ENCODE peak calls at places on chromosomes 6 and 20, in seven cellular contexts. O, Q, N, L, F, C and U are unnamed samples.

GRCh38 chr20:62286493-62287064 is 16.2 kb upstream of the ADRM1 start:
- DNase-seq in O (no peak), Q (no peak), N (no peak), F (no peak), C (no peak), L (no peak), U (no peak)

GRCh38 chr20:5078399-5078958 is 41.3 kb downstream of the PCNA start:
- DNase-seq in N (peak), L (no peak), O (peak), C (peak), F (no peak), Q (peak), U (peak)

GRCh38 chr6:161152527-161152862 is 121.4 kb downstream of the AGPAT4 start:
- DNase-seq in C (no peak), F (no peak), Q (no peak), N (no peak), L (no peak), O (no peak), U (no peak)

GRCh38 chr6:17869010-17869752 is 118.3 kb downstream of the KIF13A start:
- DNase-seq in C (peak), N (no peak), Q (no peak), F (no peak), L (no peak), O (peak), U (no peak)

GRCh38 chr20:51382986-51383821 is 159.3 kb downstream of the NFATC2 start:
- DNase-seq in F (no peak), C (peak), O (no peak), L (peak), N (no peak), Q (peak), U (no peak)

GRCh38 chr20:8782804-8783203 is 286.1 kb upstream of the PLCB4 start:
- DNase-seq in O (peak), Q (no peak), L (no peak), F (no peak), N (no peak), C (no peak), U (peak)

GRCh38 chr20:1308702-1309095 is 20.2 kb downstream of the SDCBP2 start:
- DNase-seq in Q (no peak), O (no peak), L (no peak), F (no peak), N (no peak), C (no peak), U (no peak)

GRCh38 chr6:17853533-17853932 is 133.9 kb downstream of the KIF13A start:
- DNase-seq in O (no peak), F (no peak), L (no peak), Q (no peak), C (no peak), N (no peak), U (no peak)

GRCh38 chr6:144131248-144131709 is 19.0 kb upstream of the STX11 start:
- DNase-seq in Q (no peak), L (no peak), F (no peak), N (no peak), O (peak), C (peak), U (peak)

GRCh38 chr6:128350416-128351254 is 169.8 kb downstream of the PTPRK start:
- DNase-seq in F (no peak), N (no peak), L (peak), C (peak), O (peak), Q (no peak), U (peak)

GRCh38 chr6:134288538-134289203 is 29.2 kb downstream of the SGK1 start:
- DNase-seq in L (peak), O (peak), C (peak), F (no peak), Q (peak), N (no peak), U (peak)

GRCh38 chr20:22403860-22404608 is 180.3 kb downstream of the FOXA2 start:
- DNase-seq in L (peak), Q (peak), N (no peak), C (peak), F (peak), O (peak), U (peak)

GRCh38 chr20:15012551-15012950 is 675.1 kb upstream of the FLRT3 start:
- DNase-seq in N (no peak), Q (no peak), C (no peak), F (peak), O (no peak), L (no peak), U (no peak)

GRCh38 chr6:127342296-127342945 is 988 bp downstream of the ECHDC1 start:
- DNase-seq in Q (peak), L (peak), O (peak), N (no peak), C (peak), F (peak), U (peak)

GRCh38 chr6:108627692-108628565 is 67.2 kb downstream of the FOXO3 start:
- DNase-seq in O (peak), Q (no peak), F (no peak), N (no peak), C (peak), L (no peak), U (peak)

GRCh38 chr6:108626777-108627176 is 66.1 kb downstream of the FOXO3 start:
- DNase-seq in O (no peak), Q (no peak), C (no peak), F (no peak), L (no peak), N (no peak), U (no peak)

GRCh38 chr6:108621117-108621516 is 60.4 kb downstream of the FOXO3 start:
- DNase-seq in L (no peak), O (peak), N (peak), C (peak), F (no peak), Q (peak), U (peak)

GRCh38 chr6:108622601-108623335 is 62.1 kb downstream of the FOXO3 start:
- DNase-seq in F (no peak), Q (peak), O (peak), N (peak), L (peak), C (no peak), U (peak)

GRCh38 chr6:108623995-108624394 is 63.3 kb downstream of the FOXO3 start:
- DNase-seq in F (no peak), N (no peak), Q (no peak), O (no peak), L (no peak), C (no peak), U (no peak)
- H3K4me3 ChIP-seq in F (no peak), N (no peak), Q (no peak), O (no peak), L (no peak), C (no peak), U (no peak)

GRCh38 chr6:116012966-116013365 is 47.7 kb downstream of the FRK start:
- DNase-seq in N (no peak), C (peak), F (no peak), O (no peak), L (no peak), Q (no peak), U (peak)

GRCh38 chr6:116010400-116011095 is 50.1 kb downstream of the FRK start:
- DNase-seq in O (peak), F (peak), L (peak), Q (peak), N (peak), C (peak), U (peak)

GRCh38 chr6:116012471-116012949 is 48.2 kb downstream of the FRK start:
- DNase-seq in F (no peak), N (no peak), C (peak), O (peak), L (no peak), Q (no peak), U (peak)

GRCh38 chr6:116011520-116011919 is 49.2 kb downstream of the FRK start:
- DNase-seq in F (no peak), C (peak), Q (no peak), L (no peak), O (no peak), N (no peak), U (no peak)

GRCh38 chr6:116011096-116011401 is 49.6 kb downstream of the FRK start:
- DNase-seq in F (no peak), N (no peak), O (no peak), Q (no peak), L (no peak), C (no peak), U (no peak)
- TF ChIP-seq CTCF in F (no peak), N (no peak), O (no peak), Q (no peak), L (no peak), C (no peak), U (no peak)

GRCh38 chr6:109343518-109343917 is 38.7 kb downstream of the CD164 start:
- DNase-seq in Q (no peak), L (no peak), N (no peak), O (no peak), F (no peak), C (no peak), U (no peak)

GRCh38 chr6:109336221-109336955 is 45.9 kb downstream of the CD164 start:
- DNase-seq in N (peak), F (no peak), L (no peak), C (peak), O (peak), Q (peak), U (peak)

GRCh38 chr6:109340811-109341210 is 41.5 kb downstream of the CD164 start:
- DNase-seq in N (no peak), F (no peak), Q (no peak), O (peak), C (no peak), L (no peak), U (no peak)

GRCh38 chr6:109342564-109342963 is 39.7 kb downstream of the CD164 start:
- DNase-seq in Q (no peak), C (peak), L (no peak), O (peak), N (no peak), F (no peak), U (no peak)

GRCh38 chr6:109339906-109340678 is 42.2 kb downstream of the CD164 start:
- DNase-seq in N (no peak), Q (peak), C (no peak), L (no peak), F (no peak), O (no peak), U (no peak)
- H3K4me3 ChIP-seq in N (no peak), Q (no peak), C (no peak), L (no peak), F (no peak), O (no peak), U (no peak)

DNA sequence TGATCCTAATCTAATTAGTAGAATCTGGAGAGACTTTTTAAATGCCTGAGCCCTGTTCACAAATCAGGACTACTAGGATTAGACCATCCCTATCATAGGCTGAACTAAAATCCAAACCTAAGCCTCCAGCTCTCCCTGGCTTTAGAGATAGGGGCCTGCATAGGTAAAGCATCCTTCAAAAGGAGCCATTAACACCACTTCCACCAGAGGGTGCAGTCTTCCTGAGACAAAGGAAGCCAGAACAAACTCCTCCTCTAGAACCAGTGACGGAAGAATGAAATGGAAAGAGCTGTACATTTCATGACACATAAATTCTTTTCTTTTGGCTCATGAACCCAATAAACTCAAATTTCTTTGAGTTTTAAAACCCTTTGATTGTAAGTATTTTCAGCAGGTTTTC is 291.2 kb upstream of the ADGRB3 start:
- DNase-seq in Q (peak), N (no peak), C (peak), O (peak), L (peak), F (peak), U (peak)
- TF ChIP-seq CTCF in Q (peak), N (no peak), C (peak), O (no peak), L (peak), F (peak), U (peak)

GRCh38 chr20:37983286-37983685 is 50.0 kb downstream of the TTI1 start:
- DNase-seq in Q (no peak), O (no peak), N (no peak), F (no peak), C (no peak), L (no peak), U (no peak)
- H3K4me3 ChIP-seq in Q (no peak), O (no peak), N (no peak), F (no peak), C (no peak), L (no peak), U (no peak)

GRCh38 chr20:24164360-24164759 is 175.8 kb upstream of the GGTLC1 start:
- DNase-seq in N (no peak), L (no peak), C (peak), O (no peak), Q (no peak), F (peak), U (peak)
- TF ChIP-seq CTCF in N (no peak), L (peak), C (peak), O (peak), Q (no peak), F (peak), U (peak)

GRCh38 chr6:44057931-44058616 is 69.2 kb downstream of the MRPL14 start:
- DNase-seq in O (peak), Q (no peak), N (no peak), C (peak), F (no peak), L (no peak), U (peak)
- H3K4me3 ChIP-seq in O (no peak), Q (no peak), N (no peak), C (no peak), F (no peak), L (no peak), U (no peak)